ENCODE peak calls at places on chromosomes 13 and 19, in six cellular contexts. R, E, N, I, A and J are unnamed samples.

GRCh38 chr13:48857576-48857975 is 118.1 kb upstream of the FNDC3A start:
- DNase-seq in R (no peak), E (no peak), N (no peak), I (no peak), A (no peak), J (no peak)

GRCh38 chr13:102945324-102945815 is 99.5 kb downstream of the ERCC5 start:
- DNase-seq in R (no peak), E (no peak), N (no peak), I (no peak), A (no peak), J (no peak)

GRCh38 chr19:15248648-15249559 is 16.7 kb upstream of the EPHX3 start:
- DNase-seq in R (no peak), E (no peak), N (no peak), I (no peak), A (peak; percentile 76), J (no peak)

GRCh38 chr13:29576581-29576980 is 18.9 kb downstream of the SLC7A1 start:
- DNase-seq in R (no peak), E (no peak), N (no peak), I (no peak), A (no peak), J (no peak)

GRCh38 chr19:8611391-8611883 is 922 bp upstream of the ADAMTS10 start:
- DNase-seq in R (no peak), E (no peak), N (no peak), I (no peak), A (no peak), J (no peak)

GRCh38 chr19:2624537-2625091 is 77.9 kb downstream of the GNG7 start:
- DNase-seq in R (peak; percentile 34), E (no peak), N (no peak), I (no peak), A (peak; percentile 75), J (no peak)

GRCh38 chr19:35851213-35852028 is 883 bp downstream of the NPHS1 start:
- DNase-seq in R (peak; percentile 50), E (no peak), N (no peak), I (no peak), A (no peak), J (no peak)

GRCh38 chr19:33630880-33631627 is 9.3 kb downstream of the CHST8 start:
- DNase-seq in R (no peak), E (no peak), N (no peak), I (no peak), A (peak; percentile 2), J (no peak)

GRCh38 chr13:97018029-97018819 is 23.9 kb upstream of the OXGR1 start:
- DNase-seq in R (peak; percentile 45), E (no peak), N (peak; percentile 1), I (no peak), A (no peak), J (peak; percentile 38)

GRCh38 chr13:103403148-103403740 is 337.0 kb upstream of the SLC10A2 start:
- DNase-seq in R (no peak), E (no peak), N (no peak), I (no peak), A (no peak), J (no peak)

GRCh38 chr19:6451583-6452222 is 7.9 kb downstream of the SLC25A23 start:
- DNase-seq in R (no peak), E (no peak), N (no peak), I (no peak), A (no peak), J (no peak)

GRCh38 chr19:49930483-49931011 is 1.2 kb upstream of the NUP62 start:
- DNase-seq in R (no peak), E (no peak), N (no peak), I (no peak), A (no peak), J (peak; percentile 9)

GRCh38 chr13:35140321-35140720 is 198.3 kb downstream of the NBEA start:
- DNase-seq in R (no peak), E (no peak), N (no peak), I (no peak), A (no peak), J (no peak)

GRCh38 chr19:28074773-28075172 is 1138.2 kb downstream of the UQCRFS1 start:
- DNase-seq in R (no peak), E (no peak), N (no peak), I (no peak), A (no peak), J (no peak)